ENCODE peak calls at places on chromosomes 6 and 20, in eight cellular contexts. K is GM12865; C is hepatocyte; W is effector memory CD4-positive, alpha-beta T cell; Q is A673; H is OCI-LY7; X is aorta; G is H1. S is an unnamed sample.

GRCh38 chr6:13638626-13639025 is 23.5 kb downstream of the NOL7 start:
- DNase-seq in Q (no peak), X (no peak), W (no peak), G (no peak), C (no peak), K (no peak), H (no peak), S (no peak)

GRCh38 chr6:14635933-14636599 is 518.5 kb downstream of the CD83 start:
- DNase-seq in X (no peak), W (no peak), G (no peak), K (peak), H (no peak), Q (no peak), C (no peak), S (peak)

GRCh38 chr6:68059894-68060293 is 575.2 kb upstream of the ADGRB3 start:
- DNase-seq in H (no peak), C (no peak), K (peak), X (no peak), G (no peak), W (no peak), Q (peak), S (no peak)

GRCh38 chr20:62740286-62741141 is 31.9 kb downstream of the NTSR1 start:
- DNase-seq in Q (peak), C (peak), K (peak), X (peak), W (peak), H (no peak), G (no peak), S (peak)

GRCh38 chr20:63536241-63536977 is 767 bp downstream of the PTK6 start:
- DNase-seq in C (no peak), G (no peak), Q (peak), K (no peak), H (no peak), X (no peak), W (no peak), S (no peak)

GRCh38 chr6:4649728-4650127 is 126.5 kb upstream of the CDYL start:
- DNase-seq in H (no peak), X (no peak), C (no peak), K (no peak), W (no peak), Q (no peak), G (no peak), S (no peak)

GRCh38 chr20:32152421-32153155 is 43.1 kb downstream of the TM9SF4 start:
- DNase-seq in Q (no peak), G (no peak), X (no peak), C (peak), W (no peak), K (no peak), H (no peak), S (no peak)

GRCh38 chr6:34067814-34068213 is 78.1 kb downstream of the GRM4 start:
- DNase-seq in C (no peak), W (no peak), Q (peak), G (no peak), K (peak), H (peak), X (no peak), S (no peak)

GRCh38 chr20:57223648-57224489 is 42.6 kb downstream of the BMP7 start:
- DNase-seq in X (peak), C (no peak), G (no peak), H (peak), W (no peak), K (no peak), Q (peak), S (no peak)

GRCh38 chr20:15012551-15012950 is 675.1 kb upstream of the FLRT3 start:
- DNase-seq in C (no peak), G (no peak), W (no peak), K (no peak), X (no peak), Q (no peak), H (no peak), S (peak)

GRCh38 chr6:17904491-17905120 is 82.8 kb downstream of the KIF13A start:
- DNase-seq in G (no peak), K (no peak), W (no peak), H (no peak), Q (no peak), X (no peak), C (no peak), S (no peak)

GRCh38 chr6:77470983-77471382 is 7.7 kb upstream of the HTR1B start:
- DNase-seq in G (no peak), H (no peak), Q (no peak), K (no peak), X (no peak), C (no peak), W (no peak), S (no peak)

GRCh38 chr6:158143700-158144099 is 24.4 kb downstream of the SERAC1 start:
- DNase-seq in C (no peak), X (no peak), W (no peak), Q (peak), K (peak), H (peak), G (no peak), S (no peak)

GRCh38 chr20:15642676-15643075 is 930.6 kb downstream of the KIF16B start:
- DNase-seq in H (no peak), Q (no peak), X (no peak), W (no peak), K (no peak), G (no peak), C (no peak), S (no peak)

GRCh38 chr20:1881240-1881835 is 13.9 kb upstream of the SIRPA start:
- DNase-seq in X (no peak), C (no peak), G (no peak), H (no peak), W (no peak), Q (no peak), K (no peak), S (no peak)

GRCh38 chr6:152828431-152828830 is 77.8 kb downstream of the VIP start:
- DNase-seq in K (no peak), C (no peak), H (no peak), Q (no peak), W (no peak), X (no peak), G (no peak), S (no peak)

GRCh38 chr6:12637960-12638641 is 78.5 kb upstream of the PHACTR1 start:
- DNase-seq in W (no peak), H (peak), K (peak), X (peak), C (peak), G (peak), Q (peak), S (peak)

GRCh38 chr6:137709424-137710281 is 157.4 kb upstream of the TNFAIP3 start:
- DNase-seq in X (no peak), Q (no peak), G (no peak), K (peak), H (no peak), C (no peak), W (no peak), S (no peak)

GRCh38 chr20:59665656-59666555 is 61.6 kb downstream of the PHACTR3 start:
- DNase-seq in G (no peak), H (no peak), C (no peak), Q (no peak), X (peak), W (no peak), K (no peak), S (no peak)

GRCh38 chr6:134217516-134218140 is 100.3 kb downstream of the SGK1 start:
- DNase-seq in X (no peak), Q (no peak), C (no peak), K (no peak), H (no peak), G (no peak), W (no peak), S (no peak)

GRCh38 chr20:17661121-17661744 is 20.8 kb downstream of the RRBP1 start:
- DNase-seq in X (peak), W (no peak), Q (no peak), G (no peak), H (no peak), C (no peak), K (no peak), S (no peak)
- H3K4me3 ChIP-seq in X (no peak), W (no peak), Q (no peak), G (no peak), H (no peak), C (no peak), K (no peak), S (no peak)

GRCh38 chr6:31545291-31545690 is 1.1 kb downstream of the ATP6V1G2 start:
- DNase-seq in C (no peak), H (no peak), G (no peak), Q (no peak), K (no peak), X (no peak), W (no peak), S (no peak)

GRCh38 chr6:31548423-31548873 is 1.0 kb downstream of the NFKBIL1 start:
- DNase-seq in Q (no peak), C (no peak), X (no peak), G (no peak), H (no peak), W (no peak), K (no peak), S (no peak)

GRCh38 chr6:31547727-31548422 is 467 bp downstream of the NFKBIL1 start:
- DNase-seq in K (no peak), Q (no peak), W (no peak), C (no peak), G (no peak), H (no peak), X (peak), S (no peak)

GRCh38 chr6:31546339-31546961 is at the start of gene ATP6V1G2:
- DNase-seq in G (peak), K (peak), W (peak), C (peak), X (peak), H (peak), Q (peak), S (peak)

DNA sequence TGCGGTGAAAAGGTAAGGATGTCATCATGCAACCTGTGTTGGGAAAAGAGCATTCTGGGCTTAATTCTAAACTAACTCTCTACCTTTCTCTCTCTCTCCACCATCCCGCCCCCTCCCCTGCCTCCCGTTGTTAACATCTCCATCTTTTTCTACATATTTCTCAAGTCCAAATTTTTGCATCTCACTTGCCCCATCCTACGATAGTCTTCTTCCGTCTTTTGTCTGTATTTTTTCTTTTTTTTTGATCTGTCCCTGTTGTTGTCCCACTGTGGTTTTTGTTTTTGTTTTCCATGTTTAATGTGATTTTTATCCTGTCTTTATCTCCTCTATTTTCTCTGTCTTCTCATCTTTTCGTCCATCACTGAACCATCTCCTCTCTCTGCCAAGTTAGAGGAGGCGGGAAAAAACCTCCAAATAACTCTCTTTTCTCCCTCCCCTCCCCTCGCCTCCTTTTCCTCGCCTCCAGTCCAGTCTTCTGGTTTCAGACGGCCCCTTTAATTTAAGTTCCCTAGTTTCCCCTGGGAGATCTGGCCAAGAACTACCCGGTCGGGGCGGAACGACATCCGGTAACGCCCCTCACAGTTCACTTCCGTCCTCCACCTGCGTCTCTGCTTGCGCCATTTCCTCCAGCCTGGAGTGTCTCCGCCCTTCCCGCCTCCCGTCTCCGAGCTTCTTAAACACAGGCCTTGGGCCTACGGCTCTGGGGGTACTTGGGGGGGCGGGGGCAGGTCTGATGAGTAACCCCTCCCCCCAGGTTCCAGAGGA is at the start of gene NFKBIL1:
- DNase-seq in G (peak), C (peak), K (peak), H (peak), X (peak), Q (peak), W (peak), S (peak)
- H3K4me3 ChIP-seq in G (peak), C (peak), K (peak), H (peak), X (peak), Q (peak), W (peak), S (peak)

GRCh38 chr6:31114970-31115849 is 610 bp downstream of the PSORS1C1 start:
- DNase-seq in K (no peak), H (no peak), X (peak), C (peak), W (no peak), Q (peak), G (no peak), S (no peak)
- H3K4me3 ChIP-seq in K (no peak), H (no peak), X (no peak), C (no peak), W (no peak), Q (no peak), G (no peak), S (no peak)

GRCh38 chr6:122778961-122779671 is 400 bp upstream of the FABP7 start:
- DNase-seq in H (no peak), C (no peak), G (peak), K (no peak), X (no peak), Q (no peak), W (no peak), S (no peak)
- H3K4me3 ChIP-seq in H (no peak), C (no peak), G (no peak), K (no peak), X (no peak), Q (no peak), W (no peak), S (no peak)

GRCh38 chr6:149963212-149963461 is 606 bp upstream of the ULBP1 start:
- DNase-seq in H (peak), C (no peak), K (peak), G (peak), W (no peak), X (no peak), Q (peak), S (peak)

GRCh38 chr6:149964243-149965190 is 774 bp downstream of the ULBP1 start:
- DNase-seq in C (no peak), K (no peak), X (no peak), H (no peak), G (peak), Q (peak), W (no peak), S (no peak)

GRCh38 chr6:149963462-149964242 is at the start of gene ULBP1:
- DNase-seq in H (peak), W (peak), C (peak), K (peak), X (peak), Q (peak), G (peak), S (peak)

GRCh38 chr6:149967591-149967990 is 3.8 kb downstream of the ULBP1 start:
- DNase-seq in W (no peak), Q (no peak), X (no peak), K (no peak), G (no peak), H (no peak), C (no peak), S (no peak)

GRCh38 chr6:149965191-149966020 is 1.7 kb downstream of the ULBP1 start:
- DNase-seq in K (no peak), C (peak), X (no peak), G (peak), W (peak), Q (no peak), H (peak), S (no peak)
- H3K4me3 ChIP-seq in K (no peak), C (peak), X (no peak), G (peak), W (peak), Q (peak), H (peak), S (no peak)

GRCh38 chr6:113968472-113968871 is 2.5 kb downstream of the HDAC2 start:
- DNase-seq in K (no peak), H (no peak), X (no peak), G (no peak), W (no peak), C (no peak), Q (no peak), S (no peak)
- H3K4me3 ChIP-seq in K (no peak), H (peak), X (no peak), G (peak), W (no peak), C (peak), Q (peak), S (no peak)

DNA sequence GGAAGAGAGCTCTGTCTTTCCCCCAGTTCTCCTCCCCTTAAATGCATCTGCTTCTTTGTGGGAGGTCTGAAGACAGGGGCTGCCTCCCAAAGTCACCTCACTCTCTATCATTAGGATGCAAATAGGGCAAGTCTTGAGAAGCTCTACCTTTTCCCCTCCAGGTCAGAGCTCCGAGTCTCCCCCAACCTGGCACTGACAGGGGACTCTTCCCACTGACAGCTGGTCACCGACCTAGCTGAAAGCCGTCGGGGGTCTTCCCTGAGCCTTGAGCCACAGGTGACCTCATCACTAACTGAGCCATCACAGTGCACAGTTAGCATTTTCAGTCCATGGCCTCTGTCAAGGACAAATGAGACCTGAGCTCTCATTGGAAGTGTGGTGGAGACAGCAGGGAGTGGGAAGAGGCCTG is 386.7 kb downstream of the HACE1 start:
- DNase-seq in H (no peak), X (no peak), G (peak), C (no peak), W (no peak), Q (no peak), K (no peak), S (no peak)
- H3K4me3 ChIP-seq in H (no peak), X (no peak), G (no peak), C (no peak), W (no peak), Q (no peak), K (no peak), S (no peak)

GRCh38 chr6:85451586-85452306 is 1.9 kb downstream of the NT5E start:
- DNase-seq in G (no peak), K (no peak), H (no peak), W (no peak), C (no peak), Q (no peak), X (no peak), S (no peak)

GRCh38 chr6:85452441-85452881 is 2.6 kb downstream of the NT5E start:
- DNase-seq in G (no peak), K (no peak), X (no peak), C (no peak), W (no peak), H (no peak), Q (no peak), S (no peak)

GRCh38 chr6:85449818-85450577 is at the start of gene NT5E:
- DNase-seq in Q (peak), G (peak), H (no peak), C (peak), K (peak), X (peak), W (no peak), S (no peak)

GRCh38 chr6:85450578-85450884 is 648 bp downstream of the NT5E start:
- DNase-seq in Q (no peak), X (no peak), H (no peak), G (no peak), W (no peak), K (no peak), C (no peak), S (no peak)

DNA sequence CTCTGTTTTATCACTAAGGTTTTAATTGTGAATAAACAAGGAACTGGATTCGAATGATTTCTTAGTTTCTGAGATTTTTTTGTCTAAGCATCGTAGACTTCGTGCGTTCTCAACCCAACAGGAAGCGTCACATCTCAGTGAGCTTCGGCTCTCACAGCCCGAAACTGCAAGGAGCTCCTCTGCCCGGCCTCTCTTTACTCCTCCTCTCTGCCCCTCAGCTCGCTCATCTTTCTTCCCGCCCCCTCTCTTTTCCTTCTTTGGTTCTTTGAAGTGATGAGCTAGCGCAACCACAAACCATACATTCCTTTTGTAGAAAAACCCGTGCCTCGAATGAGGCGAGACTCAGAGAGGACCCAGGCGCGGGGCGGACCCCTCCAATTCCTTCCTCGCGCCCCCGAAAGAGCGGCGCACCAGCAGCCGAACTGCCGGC is 480 bp upstream of the NT5E start:
- DNase-seq in W (no peak), Q (peak), K (peak), H (no peak), C (no peak), X (peak), G (no peak), S (peak)
- H3K4me3 ChIP-seq in W (peak), Q (peak), K (peak), H (no peak), C (peak), X (peak), G (peak), S (peak)